ENCODE peak calls at places on chromosomes 13 and 19, in ten cellular contexts. C is AG04450; J is IMR-90; Q is CD8-positive, alpha-beta memory T cell; W is right cardiac atrium; R is left ventricle myocardium inferior; T is transverse colon; S is dorsolateral prefrontal cortex; Y is CD4-positive, alpha-beta memory T cell; O is Peyer's patch. H is an unnamed sample.

GRCh38 chr13:100235311-100235901 is 146.5 kb downstream of the PCCA start:
- DNase-seq in Q (peak), S (no peak), O (no peak), Y (peak), J (peak), T (no peak), R (no peak), W (no peak), C (no peak), H (no peak)

GRCh38 chr19:51599084-51599483 is 28.0 kb downstream of the ZNF175 start:
- DNase-seq in Y (no peak), T (peak), R (no peak), W (no peak), C (no peak), O (peak), J (no peak), S (no peak), Q (no peak), H (no peak)

GRCh38 chr13:59437902-59438301 is 725.8 kb downstream of the DIAPH3 start:
- DNase-seq in Q (no peak), T (no peak), J (peak), W (no peak), O (no peak), S (no peak), R (no peak), Y (no peak), C (no peak), H (no peak)

GRCh38 chr19:50819636-50820035 is 4.0 kb downstream of the KLK1 start:
- DNase-seq in Q (no peak), J (no peak), R (no peak), T (no peak), Y (no peak), W (no peak), S (no peak), O (no peak), C (no peak), H (no peak)

GRCh38 chr13:83221256-83221655 is 661.0 kb downstream of the SLITRK1 start:
- DNase-seq in R (no peak), Q (no peak), Y (no peak), T (no peak), S (no peak), O (no peak), W (no peak), J (no peak), C (no peak), H (no peak)

GRCh38 chr19:42285546-42285945 is 16.4 kb upstream of the PRR19 start:
- DNase-seq in Y (no peak), J (no peak), T (no peak), R (no peak), C (no peak), W (peak), S (no peak), O (peak), Q (no peak), H (no peak)

GRCh38 chr13:33799950-33800592 is 17.9 kb upstream of the RFC3 start:
- DNase-seq in Y (no peak), W (no peak), C (no peak), S (no peak), T (no peak), O (no peak), Q (no peak), R (no peak), J (peak), H (no peak)

GRCh38 chr13:97257800-97258799 is 36.0 kb downstream of the MBNL2 start:
- DNase-seq in S (no peak), C (no peak), J (peak), T (no peak), R (peak), W (peak), O (no peak), Y (peak), Q (no peak), H (peak)

GRCh38 chr19:1624458-1624857 is 19.2 kb upstream of the UQCR11 start:
- DNase-seq in J (peak), Q (peak), S (peak), W (peak), O (peak), C (no peak), T (peak), Y (peak), R (peak), H (peak)

GRCh38 chr19:21256722-21257121 is 72.5 kb downstream of the ZNF708 start:
- DNase-seq in O (no peak), T (no peak), J (peak), W (no peak), C (no peak), Q (no peak), Y (no peak), R (no peak), S (no peak), H (no peak)

GRCh38 chr19:14494910-14495677 is 833 bp downstream of the GIPC1 start:
- DNase-seq in W (no peak), R (no peak), C (no peak), Q (no peak), J (no peak), O (no peak), Y (no peak), S (no peak), T (no peak), H (no peak)

GRCh38 chr13:25775275-25775674 is 276.5 kb downstream of the SHISA2 start:
- DNase-seq in C (no peak), R (no peak), Y (no peak), S (no peak), Q (no peak), O (no peak), J (no peak), T (no peak), W (no peak), H (no peak)

GRCh38 chr19:23762884-23763711 is 4.4 kb upstream of the ZNF681 start:
- DNase-seq in T (peak), Q (peak), S (peak), R (peak), Y (peak), J (peak), O (peak), W (peak), C (no peak), H (peak)

GRCh38 chr19:54206831-54207177 is 6.1 kb downstream of the RPS9 start:
- DNase-seq in Q (no peak), C (no peak), S (no peak), R (no peak), T (no peak), O (no peak), Y (no peak), J (no peak), W (no peak), H (no peak)

GRCh38 chr13:104098421-104098820 is 1032.2 kb upstream of the SLC10A2 start:
- DNase-seq in R (no peak), Y (no peak), T (no peak), J (no peak), O (no peak), W (no peak), Q (no peak), C (no peak), S (no peak), H (no peak)

GRCh38 chr13:27830010-27830409 is 37.7 kb downstream of the GSX1 start:
- DNase-seq in W (peak), S (peak), J (no peak), Y (peak), Q (peak), C (no peak), R (peak), O (peak), T (peak), H (peak)

GRCh38 chr19:41958367-41959055 is 610 bp downstream of the RABAC1 start:
- DNase-seq in R (peak), C (peak), Q (peak), Y (peak), T (peak), O (peak), S (peak), J (peak), W (peak), H (peak)

GRCh38 chr13:110164706-110165105 is 142.3 kb downstream of the COL4A1 start:
- DNase-seq in S (no peak), J (no peak), Q (no peak), R (no peak), T (no peak), Y (no peak), O (no peak), W (no peak), C (no peak), H (no peak)

GRCh38 chr19:55579766-55580621 is 654 bp downstream of the ZNF579 start:
- DNase-seq in J (peak), Y (no peak), O (no peak), C (no peak), W (peak), S (no peak), Q (no peak), T (no peak), R (no peak), H (no peak)

GRCh38 chr13:93549326-93549855 is 322.8 kb downstream of the GPC6 start:
- DNase-seq in O (no peak), W (no peak), Y (no peak), S (no peak), T (no peak), J (no peak), C (no peak), R (no peak), Q (no peak), H (no peak)

GRCh38 chr19:40804783-40805242 is 5.8 kb downstream of the EGLN2 start:
- DNase-seq in Q (no peak), Y (no peak), O (no peak), T (no peak), R (no peak), S (no peak), C (no peak), J (no peak), W (no peak), H (no peak)

GRCh38 chr19:7783991-7784421 is 21.0 kb downstream of the CLEC4M start:
- DNase-seq in R (no peak), O (no peak), S (no peak), Q (no peak), T (no peak), C (peak), Y (no peak), J (peak), W (no peak), H (no peak)

GRCh38 chr13:87168390-87168789 is 502.8 kb upstream of the SLITRK5 start:
- DNase-seq in Q (no peak), J (no peak), R (no peak), O (no peak), S (no peak), W (no peak), C (no peak), T (no peak), Y (no peak), H (no peak)

GRCh38 chr19:41936416-41936850 is 8.2 kb upstream of the ERFL start:
- DNase-seq in T (no peak), W (no peak), S (no peak), Y (no peak), R (no peak), J (no peak), Q (peak), O (no peak), C (no peak), H (no peak)

GRCh38 chr19:29524912-29525870 is 603 bp upstream of the VSTM2B start:
- DNase-seq in Q (no peak), Y (no peak), C (no peak), S (peak), O (no peak), J (no peak), T (no peak), R (peak), W (peak), H (no peak)

GRCh38 chr13:64457976-64458375 is 2772.2 kb downstream of the PCDH9 start:
- DNase-seq in Q (no peak), O (no peak), Y (no peak), T (no peak), S (no peak), R (no peak), J (peak), C (no peak), W (no peak), H (no peak)

DNA sequence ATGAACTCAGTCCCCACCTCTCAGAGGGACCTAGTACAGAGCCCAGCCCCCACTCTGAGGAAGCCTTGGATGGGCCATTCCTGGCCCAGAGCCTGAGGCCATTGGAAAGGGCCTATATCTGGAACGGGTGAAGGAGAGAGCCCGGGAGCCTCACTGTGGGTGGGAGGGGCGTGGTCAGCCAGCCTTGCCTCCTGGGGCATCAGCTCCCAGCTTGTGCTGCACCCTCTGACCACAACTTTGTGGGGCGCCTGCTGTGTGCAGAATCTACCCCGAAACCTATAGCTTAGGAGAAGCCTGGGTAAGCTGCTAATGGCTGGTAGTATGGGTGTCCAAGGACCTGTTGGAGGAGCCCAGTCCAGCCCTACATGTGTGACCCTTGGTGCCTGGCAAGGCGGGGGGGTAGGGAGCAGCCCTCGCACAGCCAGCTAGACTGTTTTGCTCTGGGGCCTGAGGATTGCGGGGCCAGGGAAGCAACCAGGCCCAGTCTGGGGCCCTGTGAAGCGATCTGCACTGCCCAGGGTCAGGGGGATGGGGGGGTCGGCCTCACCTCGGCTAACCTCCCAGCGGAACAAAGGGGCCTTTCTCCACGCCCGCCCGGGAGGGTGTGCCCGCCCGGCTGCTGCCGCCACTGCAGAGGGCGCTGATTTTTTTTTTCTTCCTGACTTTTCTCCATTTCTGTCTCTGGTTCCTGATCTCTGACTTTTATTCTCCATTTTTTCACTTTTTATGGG is 42.3 kb downstream of the LYL1 start:
- DNase-seq in S (no peak), Y (no peak), Q (no peak), J (no peak), W (peak), C (no peak), O (no peak), T (peak), R (peak), H (no peak)
- H3K4me3 ChIP-seq in S (peak), Y (no peak), Q (no peak), J (no peak), W (peak), C (no peak), O (peak), T (peak), R (peak), H (no peak)

GRCh38 chr19:4399871-4400768 is at the start of gene SH3GL1:
- DNase-seq in S (peak), J (peak), R (peak), O (peak), W (peak), Q (peak), C (peak), T (peak), Y (peak), H (peak)

GRCh38 chr19:4405977-4406376 is 3.5 kb downstream of the CHAF1A start:
- DNase-seq in W (no peak), Q (no peak), O (no peak), J (no peak), C (no peak), R (no peak), T (no peak), S (no peak), Y (no peak), H (no peak)

GRCh38 chr19:4401482-4402170 is 814 bp upstream of the CHAF1A start:
- DNase-seq in R (no peak), J (no peak), T (no peak), C (no peak), S (no peak), Q (no peak), W (no peak), O (no peak), Y (no peak), H (no peak)

GRCh38 chr19:4402171-4403004 is at the start of gene CHAF1A:
- DNase-seq in S (peak), W (peak), O (peak), C (peak), Y (peak), R (peak), Q (peak), J (peak), T (peak), H (peak)

GRCh38 chr19:4403005-4403761 is 743 bp downstream of the CHAF1A start:
- DNase-seq in Y (no peak), O (no peak), W (no peak), R (no peak), J (no peak), S (no peak), T (no peak), Q (no peak), C (no peak), H (no peak)
- H3K27ac ChIP-seq in Y (peak), O (peak), W (no peak), R (peak), J (peak), S (no peak), T (peak), Q (peak), C (no peak), H (peak)

DNA sequence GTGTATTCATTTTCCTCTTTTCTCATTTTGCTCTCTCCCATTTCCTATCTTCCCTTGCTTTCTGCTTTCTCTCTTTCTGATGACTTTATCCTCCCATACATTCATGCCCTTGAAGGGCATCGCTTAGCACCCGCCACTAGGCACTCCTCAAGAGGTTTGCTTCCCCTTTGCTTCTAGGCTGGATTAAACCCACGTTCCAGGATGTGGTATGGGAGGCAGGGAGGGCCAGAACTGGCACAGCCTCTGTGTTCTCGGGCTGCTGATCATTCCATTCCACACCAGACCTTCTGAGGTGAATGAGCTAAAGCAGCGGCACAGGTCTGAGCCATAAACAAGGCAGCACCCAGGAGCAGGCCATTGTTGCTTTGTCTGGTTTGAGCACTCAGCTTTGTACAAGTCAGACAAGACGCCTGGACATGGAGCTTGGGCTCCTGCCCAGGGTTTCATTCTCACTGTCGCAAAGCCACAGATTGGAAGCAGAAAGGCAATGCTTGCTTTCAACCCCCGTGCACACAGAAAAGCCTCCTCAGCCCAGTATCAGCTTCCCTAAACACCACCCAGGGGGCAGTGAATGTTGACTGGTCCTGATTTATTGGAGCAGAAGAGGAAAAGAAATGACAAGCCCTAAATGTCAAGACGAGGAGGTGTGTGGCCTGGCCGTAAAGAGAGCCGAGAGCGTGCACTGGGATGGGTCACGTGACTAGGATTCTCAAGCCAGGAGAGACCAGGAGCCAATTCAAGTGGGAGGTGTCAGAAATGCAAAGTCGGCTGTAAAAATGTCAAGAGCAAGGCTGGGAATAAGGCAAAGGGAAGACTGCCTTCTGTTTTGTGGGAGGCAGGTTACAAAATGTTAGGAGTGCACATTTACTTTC is 218.0 kb upstream of the SERP2 start:
- DNase-seq in R (peak), T (peak), W (peak), Q (no peak), O (no peak), C (no peak), S (no peak), Y (no peak), J (peak), H (no peak)
- H3K4me3 ChIP-seq in R (peak), T (no peak), W (no peak), Q (no peak), O (no peak), C (no peak), S (peak), Y (no peak), J (peak), H (no peak)

GRCh38 chr19:38303517-38304351 is at the start of gene C19orf33:
- DNase-seq in Q (no peak), W (peak), R (peak), T (peak), O (no peak), C (no peak), S (no peak), J (no peak), Y (no peak), H (no peak)
- H3K27ac ChIP-seq in Q (no peak), W (no peak), R (peak), T (peak), O (no peak), C (no peak), S (no peak), J (no peak), Y (no peak), H (no peak)

DNA sequence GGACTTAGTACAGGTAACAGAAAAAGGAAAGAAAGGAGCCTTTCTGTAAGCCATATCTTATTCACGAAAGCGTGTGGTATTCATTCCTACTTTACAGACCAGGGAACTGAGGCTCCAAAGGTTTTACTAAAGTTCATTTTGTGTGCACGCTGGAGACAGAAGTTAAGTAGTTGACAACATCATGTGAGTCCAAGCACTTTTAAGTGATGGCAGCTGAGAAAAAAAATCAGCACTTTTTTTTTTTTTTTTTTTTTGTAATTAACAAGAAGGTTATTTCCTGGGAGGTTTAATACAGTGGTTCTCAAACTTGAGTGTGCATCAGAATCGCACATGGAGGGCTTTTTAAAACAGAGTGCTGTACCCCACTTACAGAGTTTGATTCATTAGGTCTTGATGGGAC is 2.0 kb downstream of the DNAJC3 start:
- DNase-seq in T (no peak), J (no peak), Q (no peak), R (no peak), S (no peak), C (no peak), O (no peak), W (no peak), Y (no peak), H (no peak)
- H3K4me3 ChIP-seq in T (no peak), J (no peak), Q (no peak), R (peak), S (peak), C (peak), O (no peak), W (peak), Y (no peak), H (no peak)

GRCh38 chr19:44734357-44734756 is 14.2 kb upstream of the BCL3 start:
- DNase-seq in T (no peak), W (no peak), R (no peak), J (no peak), C (no peak), O (no peak), Q (no peak), S (no peak), Y (no peak), H (no peak)
- H3K27ac ChIP-seq in T (no peak), W (no peak), R (no peak), J (no peak), C (no peak), O (no peak), Q (no peak), S (no peak), Y (no peak), H (no peak)

GRCh38 chr19:35958660-35959039 is 22.5 kb downstream of the LRFN3 start:
- DNase-seq in J (no peak), S (no peak), R (no peak), O (no peak), Q (no peak), W (no peak), Y (no peak), C (no peak), T (no peak), H (no peak)
- H3K4me3 ChIP-seq in J (no peak), S (peak), R (peak), O (no peak), Q (peak), W (no peak), Y (peak), C (no peak), T (no peak), H (peak)

H was measured in effector memory CD4-positive, alpha-beta T cell.